ENCODE peak calls at places on chromosomes 6 and 20, in seven cellular contexts. V is stimulated activated CD8-positive, alpha-beta memory T cell treated with anti-CD3 and anti-CD28 coated beads, Interleukin-4, amount 100 ng/mL, for 24 hours; F is pancreas; X is KG1; Q is cardiac septum; U is OCI-M1; L is neural crest cell. J is an unnamed sample.
A peak's percentile ranks its signal among the peaks of the same experiment; 100 is the strongest.

GRCh38 chr20:48906221-48906877 is 15.2 kb upstream of the ARFGEF2 start:
- DNase-seq in V (no peak), F (no peak), X (no peak), Q (no peak), U (no peak), L (no peak), J (no peak)

GRCh38 chr6:84136364-84137050 is 90.9 kb downstream of the CEP162 start:
- DNase-seq in V (no peak), F (no peak), X (no peak), Q (no peak), U (peak; percentile 59), L (no peak), J (no peak)

GRCh38 chr6:125952764-125953501 is 3.6 kb upstream of the HINT3 start:
- DNase-seq in V (no peak), F (no peak), X (no peak), Q (no peak), U (peak; percentile 62), L (no peak), J (no peak)

GRCh38 chr20:24761220-24762065 is 187.6 kb upstream of the CST7 start:
- DNase-seq in V (no peak), F (no peak), X (no peak), Q (peak; percentile 54), U (no peak), L (no peak), J (no peak)

GRCh38 chr20:58810879-58811250 is 39.8 kb downstream of the GNAS-AS1 start:
- DNase-seq in V (no peak), F (no peak), X (no peak), Q (no peak), U (no peak), L (no peak), J (no peak)

GRCh38 chr20:50865591-50865990 is 65.6 kb downstream of the ADNP start:
- DNase-seq in V (no peak), F (no peak), X (no peak), Q (no peak), U (no peak), L (no peak), J (no peak)

GRCh38 chr6:128350416-128351254 is 169.8 kb downstream of the PTPRK start:
- DNase-seq in V (no peak), F (no peak), X (no peak), Q (no peak), U (no peak), L (no peak), J (no peak)

GRCh38 chr20:31760457-31761240 is 21.6 kb downstream of the TPX2 start:
- DNase-seq in V (no peak), F (no peak), X (no peak), Q (no peak), U (no peak), L (no peak), J (no peak)

GRCh38 chr20:58294497-58295455 is 14.7 kb upstream of the RAB22A start:
- DNase-seq in V (no peak), F (no peak), X (no peak), Q (no peak), U (no peak), L (no peak), J (no peak)

GRCh38 chr6:3566812-3567211 is 110.0 kb upstream of the SLC22A23 start:
- DNase-seq in V (no peak), F (no peak), X (no peak), Q (no peak), U (no peak), L (no peak), J (no peak)

GRCh38 chr6:33599413-33599911 is 19.4 kb upstream of the BAK1 start:
- DNase-seq in V (no peak), F (no peak), X (no peak), Q (peak; percentile 47), U (no peak), L (no peak), J (no peak)

GRCh38 chr6:170003027-170003426 is 251.6 kb downstream of the ERMARD start:
- DNase-seq in V (no peak), F (no peak), X (no peak), Q (no peak), U (no peak), L (no peak), J (no peak)

GRCh38 chr6:114592506-114592905 is 249.7 kb upstream of the HS3ST5 start:
- DNase-seq in V (no peak), F (no peak), X (no peak), Q (no peak), U (no peak), L (no peak), J (no peak)

GRCh38 chr6:27293436-27294152 is 18.5 kb downstream of the POM121L2 start:
- DNase-seq in V (no peak), F (no peak), X (no peak), Q (no peak), U (peak; percentile 78), L (peak; percentile 55), J (no peak)

GRCh38 chr6:110874880-110875547 is 429 bp downstream of the AMD1 start:
- DNase-seq in V (peak; percentile 38), F (peak; percentile 85), X (no peak), Q (peak; percentile 80), U (peak; percentile 69), L (peak; percentile 29), J (no peak)

GRCh38 chr6:164534070-164534766 is 775.2 kb downstream of the C6orf118 start:
- DNase-seq in V (no peak), F (no peak), X (no peak), Q (no peak), U (no peak), L (no peak), J (no peak)

GRCh38 chr6:126761854-126762253 is 356.6 kb upstream of the RSPO3 start:
- DNase-seq in V (no peak), F (no peak), X (no peak), Q (no peak), U (no peak), L (no peak), J (no peak)

GRCh38 chr20:58432190-58432954 is 43.3 kb downstream of the VAPB start:
- DNase-seq in V (no peak), F (no peak), X (no peak), Q (no peak), U (no peak), L (no peak), J (no peak)

GRCh38 chr20:61185181-61185580 is 66.9 kb upstream of the CDH4 start:
- DNase-seq in V (no peak), F (no peak), X (no peak), Q (no peak), U (no peak), L (no peak), J (no peak)

GRCh38 chr20:49278817-49279676 is 1.2 kb upstream of the ZNFX1 start:
- DNase-seq in V (peak; percentile 24), F (no peak), X (no peak), Q (no peak), U (no peak), L (no peak), J (no peak)

GRCh38 chr6:117397536-117398227 is 28.1 kb downstream of the ROS1 start:
- DNase-seq in V (no peak), F (no peak), X (no peak), Q (no peak), U (peak; percentile 51), L (no peak), J (no peak)

GRCh38 chr6:4274382-4275082 is 139.2 kb upstream of the ECI2 start:
- DNase-seq in V (no peak), F (no peak), X (no peak), Q (no peak), U (peak; percentile 78), L (no peak), J (no peak)

GRCh38 chr6:157763129-157763893 is 59.7 kb upstream of the SNX9 start:
- DNase-seq in V (no peak), F (peak; percentile 94), X (no peak), Q (no peak), U (no peak), L (no peak), J (no peak)

GRCh38 chr20:35007413-35007812 is 51.7 kb downstream of the MYH7B start:
- DNase-seq in V (no peak), F (no peak), X (no peak), Q (peak; percentile 74), U (no peak), L (no peak), J (no peak)

GRCh38 chr20:41174373-41174772 is 37.0 kb downstream of the PLCG1 start:
- DNase-seq in V (no peak), F (no peak), X (no peak), Q (peak; percentile 60), U (no peak), L (no peak), J (no peak)

GRCh38 chr20:407097-407952 is 774 bp upstream of the RBCK1 start:
- DNase-seq in V (peak; percentile 56), F (peak; percentile 84), X (peak; percentile 70), Q (peak; percentile 83), U (peak; percentile 94), L (peak; percentile 62), J (peak; percentile 60)

GRCh38 chr6:149847943-149848267 is 16.3 kb downstream of the LRP11 start:
- DNase-seq in V (no peak), F (no peak), X (no peak), Q (no peak), U (no peak), L (no peak), J (no peak)

J was measured in GDM1.